ENCODE peak calls at places on chromosome 13, in six cellular contexts. E is aorta; Y is cardiac muscle cell; P is CD8-positive, alpha-beta memory T cell; M is thoracic aorta; K is Peyer's patch. O is an unnamed sample.

GRCh38 chr13:35736876-35737275 is 260.4 kb upstream of the MAB21L1 start:
- DNase-seq in E (no peak), Y (no peak), P (no peak), M (no peak), K (no peak), O (no peak)

GRCh38 chr13:25977216-25977615 is 74.6 kb downstream of the SHISA2 start:
- DNase-seq in E (no peak), Y (peak), P (no peak), M (no peak), K (no peak), O (no peak)

GRCh38 chr13:30880151-30880551 is 25.9 kb upstream of the MEDAG start:
- DNase-seq in E (no peak), Y (no peak), P (no peak), M (no peak), K (no peak), O (no peak)

GRCh38 chr13:90792335-90792734 is 555.2 kb upstream of the MIR17HG start:
- DNase-seq in E (no peak), Y (no peak), P (no peak), M (no peak), K (no peak), O (no peak)

GRCh38 chr13:72782717-72783116 is 784 bp downstream of the PIBF1 start:
- DNase-seq in E (no peak), Y (no peak), P (no peak), M (no peak), K (no peak), O (no peak)

GRCh38 chr13:31674056-31674455 is 65.3 kb upstream of the RXFP2 start:
- DNase-seq in E (no peak), Y (no peak), P (no peak), M (no peak), K (no peak), O (no peak)

GRCh38 chr13:88823114-88823513 is 1151.9 kb downstream of the SLITRK5 start:
- DNase-seq in E (no peak), Y (no peak), P (no peak), M (no peak), K (no peak), O (no peak)

GRCh38 chr13:102845630-102846260 is at the start of gene ERCC5:
- DNase-seq in E (peak), Y (peak), P (peak), M (peak), K (peak), O (peak)

GRCh38 chr13:35793823-35794222 is 317.3 kb upstream of the MAB21L1 start:
- DNase-seq in E (no peak), Y (no peak), P (no peak), M (no peak), K (no peak), O (no peak)

GRCh38 chr13:41580345-41580744 is 123.0 kb downstream of the RGCC start:
- DNase-seq in E (no peak), Y (no peak), P (no peak), M (no peak), K (no peak), O (no peak)

GRCh38 chr13:25731511-25731910 is 320.3 kb downstream of the SHISA2 start:
- DNase-seq in E (no peak), Y (no peak), P (no peak), M (no peak), K (no peak), O (no peak)

GRCh38 chr13:27036236-27036981 is 135.2 kb downstream of the USP12 start:
- DNase-seq in E (no peak), Y (no peak), P (no peak), M (no peak), K (no peak), O (no peak)

GRCh38 chr13:19836472-19836871 is 27.0 kb downstream of the ZMYM5 start:
- DNase-seq in E (no peak), Y (no peak), P (no peak), M (no peak), K (no peak), O (no peak)

GRCh38 chr13:62838891-62839290 is 1423.2 kb upstream of the PCDH20 start:
- DNase-seq in E (no peak), Y (no peak), P (no peak), M (no peak), K (no peak), O (no peak)

GRCh38 chr13:99190147-99190985 is 10.3 kb upstream of the UBAC2 start:
- DNase-seq in E (no peak), Y (no peak), P (no peak), M (no peak), K (no peak), O (no peak)

GRCh38 chr13:60617863-60618733 is 221.1 kb downstream of the TDRD3 start:
- DNase-seq in E (no peak), Y (peak), P (no peak), M (no peak), K (no peak), O (no peak)

GRCh38 chr13:114282143-114282685 is 813 bp downstream of the UPF3A start:
- DNase-seq in E (peak), Y (peak), P (no peak), M (no peak), K (peak), O (peak)

GRCh38 chr13:50842711-50843255 is 709 bp downstream of the DLEU7 start:
- DNase-seq in E (no peak), Y (no peak), P (no peak), M (no peak), K (no peak), O (no peak)
- H3K4me3 ChIP-seq in E (no peak), Y (peak), P (no peak), M (peak), K (peak), O (no peak)

DNA sequence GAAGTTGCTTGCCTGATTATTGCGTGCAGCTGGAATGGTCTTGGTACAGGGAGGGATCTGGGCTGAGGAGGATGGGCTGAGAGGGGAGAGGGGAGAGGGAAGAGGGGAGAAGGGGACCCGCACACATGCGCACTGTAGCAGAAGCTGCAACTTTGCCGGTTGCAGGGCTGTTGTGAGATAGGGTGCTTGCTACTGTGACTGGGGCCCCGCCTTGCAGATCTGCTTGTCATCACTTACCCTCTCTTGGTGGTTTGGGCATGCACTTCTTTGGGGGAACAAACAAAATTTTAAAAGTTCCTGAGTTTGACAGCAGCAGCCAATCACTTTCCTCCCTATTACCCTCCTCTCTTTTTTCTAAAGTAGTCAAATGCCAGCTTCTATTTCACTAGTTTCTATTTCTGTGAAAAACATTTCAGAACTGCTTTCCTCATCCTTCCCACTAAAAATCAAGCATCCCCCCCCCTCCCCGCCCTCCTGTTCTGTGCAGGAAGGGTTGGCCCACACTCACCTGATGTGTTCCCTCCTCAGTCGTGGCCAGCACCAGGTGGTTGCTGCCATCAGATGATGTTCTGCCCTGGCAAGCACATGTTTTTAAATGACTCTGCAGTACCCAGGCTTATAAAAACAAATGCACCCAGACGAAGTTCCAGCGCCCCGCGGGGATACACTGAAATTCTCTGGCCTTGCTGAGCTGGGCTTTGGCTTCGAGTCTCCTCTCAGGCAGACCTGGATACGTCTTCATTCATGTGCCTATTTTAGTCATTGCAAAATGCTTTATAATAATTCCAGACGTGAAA is 316.5 kb downstream of the DLEU7 start:
- DNase-seq in E (no peak), Y (no peak), P (no peak), M (no peak), K (no peak), O (no peak)
- H3K4me3 ChIP-seq in E (no peak), Y (no peak), P (no peak), M (peak), K (no peak), O (no peak)

GRCh38 chr13:109869312-109870237 is 83.2 kb upstream of the IRS2 start:
- DNase-seq in E (peak), Y (no peak), P (peak), M (peak), K (peak), O (peak)
- H3K4me3 ChIP-seq in E (peak), Y (no peak), P (peak), M (peak), K (no peak), O (peak)

GRCh38 chr13:28820099-28821051 is at the start of gene MTUS2:
- DNase-seq in E (no peak), Y (peak), P (no peak), M (no peak), K (no peak), O (peak)

GRCh38 chr13:28817204-28817603 is 2.9 kb upstream of the MTUS2 start:
- DNase-seq in E (no peak), Y (peak), P (no peak), M (no peak), K (no peak), O (no peak)

GRCh38 chr13:28819748-28820098 is 416 bp upstream of the MTUS2 start:
- DNase-seq in E (peak), Y (peak), P (peak), M (no peak), K (peak), O (peak)

GRCh38 chr13:28822161-28822560 is 2.0 kb downstream of the MTUS2 start:
- DNase-seq in E (no peak), Y (no peak), P (no peak), M (no peak), K (no peak), O (no peak)

DNA sequence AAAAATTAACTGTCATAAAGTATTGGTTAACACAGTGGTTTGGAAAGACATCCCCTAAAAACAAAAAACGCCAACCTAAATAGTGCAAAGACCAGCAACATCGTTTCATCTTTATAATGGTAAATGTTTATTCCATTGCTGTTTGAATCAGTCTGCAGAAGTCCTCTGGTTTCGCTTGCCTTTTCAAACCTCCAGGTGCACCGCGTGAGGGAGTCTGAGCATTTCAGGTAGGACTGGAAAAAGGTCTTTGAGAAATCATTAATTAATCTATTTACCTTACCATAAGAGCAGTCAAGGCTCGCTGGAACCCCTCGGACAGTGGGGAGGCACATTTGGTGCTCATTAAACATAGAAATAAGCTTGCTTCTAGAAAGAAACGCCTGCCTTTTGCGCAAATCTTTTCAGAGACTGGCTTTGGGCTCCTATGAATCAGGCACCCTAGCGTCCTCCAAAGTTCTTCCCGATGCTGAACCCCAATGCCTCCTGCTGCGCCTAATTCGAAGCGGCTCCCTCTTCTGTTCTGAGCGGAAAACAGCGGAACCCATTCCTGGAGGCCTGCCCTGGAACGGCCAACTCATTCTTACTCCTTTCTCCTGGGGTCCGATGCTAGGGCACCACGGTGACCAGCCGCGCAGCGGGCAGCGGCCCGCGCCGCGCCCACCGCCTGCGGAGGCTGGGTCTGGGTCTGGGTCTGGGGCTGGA is 942 bp upstream of the MTUS2 start:
- DNase-seq in E (no peak), Y (peak), P (no peak), M (no peak), K (no peak), O (no peak)
- H3K4me3 ChIP-seq in E (peak), Y (peak), P (no peak), M (peak), K (no peak), O (no peak)

DNA sequence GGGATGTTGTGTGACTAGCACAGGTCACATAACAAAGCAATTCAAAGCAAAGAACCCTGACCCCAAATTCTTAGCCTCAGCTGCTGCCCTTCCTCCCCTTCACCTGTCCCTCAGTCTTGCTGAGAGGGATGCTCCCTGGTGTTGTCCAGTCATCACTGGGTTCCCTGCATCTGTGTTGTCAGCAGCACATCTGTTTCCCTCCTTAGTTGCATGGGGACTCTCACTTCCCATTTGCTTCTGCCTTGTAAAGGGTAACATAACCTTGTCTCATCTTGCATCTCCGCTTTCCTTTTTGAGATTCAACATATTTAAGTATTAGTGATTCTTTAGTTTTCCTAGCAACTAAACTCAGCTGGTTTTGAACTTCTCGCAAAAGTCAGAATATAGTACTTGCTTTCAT is 54.0 kb downstream of the SPATA13 start:
- DNase-seq in E (no peak), Y (no peak), P (no peak), M (no peak), K (no peak), O (no peak)
- H3K4me3 ChIP-seq in E (no peak), Y (no peak), P (no peak), M (no peak), K (no peak), O (no peak)

GRCh38 chr13:97367427-97367826 is 66.5 kb upstream of the RAP2A start:
- DNase-seq in E (no peak), Y (no peak), P (no peak), M (no peak), K (no peak), O (no peak)
- H3K4me3 ChIP-seq in E (no peak), Y (no peak), P (no peak), M (no peak), K (no peak), O (no peak)

DNA sequence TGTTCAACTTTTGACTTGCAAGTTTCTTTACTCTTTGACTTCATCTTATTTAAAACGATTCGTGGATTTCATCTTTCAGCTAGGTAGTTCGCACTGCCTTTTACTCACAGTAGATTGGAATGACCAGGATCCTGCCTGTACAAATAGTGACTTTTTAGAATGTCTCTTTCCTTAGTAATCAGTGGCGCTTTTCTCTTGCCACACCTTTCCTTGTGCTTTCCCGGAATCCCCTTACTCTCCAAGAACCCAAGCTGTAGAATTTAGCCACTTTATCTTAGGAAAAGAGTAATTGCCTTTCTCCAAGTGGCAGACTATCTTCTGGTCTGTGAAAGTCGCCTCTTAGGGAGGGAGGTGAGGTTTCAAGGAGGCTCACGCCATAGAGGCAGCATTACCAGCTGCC is 123.4 kb downstream of the LMO7 start:
- DNase-seq in E (no peak), Y (no peak), P (no peak), M (no peak), K (no peak), O (no peak)
- H3K4me3 ChIP-seq in E (no peak), Y (no peak), P (no peak), M (no peak), K (no peak), O (peak)

GRCh38 chr13:48412100-48412556 is 785 bp downstream of the LPAR6 start:
- DNase-seq in E (no peak), Y (no peak), P (no peak), M (no peak), K (no peak), O (no peak)
- H3K4me3 ChIP-seq in E (peak), Y (peak), P (peak), M (peak), K (peak), O (peak)

DNA sequence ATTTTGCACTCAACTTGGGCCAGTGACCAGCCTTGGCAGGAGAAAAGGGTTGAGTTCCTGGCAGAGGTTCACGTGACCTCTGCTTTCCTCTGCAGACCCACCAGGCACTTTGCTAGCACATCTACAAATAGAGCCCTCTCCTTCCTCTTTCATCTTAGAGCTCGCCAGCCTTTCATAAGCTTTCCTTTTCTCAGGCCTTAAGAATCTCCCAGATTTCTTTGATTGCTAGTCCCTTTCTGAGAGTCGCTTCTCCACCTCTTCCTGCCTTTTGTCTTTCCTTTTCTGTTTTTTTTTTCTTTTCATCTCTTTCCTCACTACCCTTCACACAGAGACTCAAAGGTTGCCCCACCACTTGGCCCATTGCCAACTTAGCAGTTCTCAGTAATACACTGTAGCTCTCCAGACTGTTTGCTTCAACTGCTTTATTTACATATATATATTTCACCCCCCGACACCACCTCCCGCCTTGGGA is 375.7 kb upstream of the SPRY2 start:
- DNase-seq in E (peak), Y (peak), P (no peak), M (no peak), K (no peak), O (peak)
- H3K4me3 ChIP-seq in E (no peak), Y (no peak), P (no peak), M (no peak), K (no peak), O (no peak)